ENCODE peak calls at places on chromosomes 12 and 14, in six cellular contexts. R is GM23248, Y is MM.1S, I is GM23338, P is SK-N-SH, T is PC-3. L is an unnamed sample.

GRCh38 chr12:42679402-42679801 is 89.9 kb upstream of the PRICKLE1 start:
- DNase-seq in R (peak; percentile 59), Y (peak; percentile 63), I (no peak), P (no peak), T (peak; percentile 27), L (no peak)

GRCh38 chr12:122190842-122191668 is 8.1 kb downstream of the LRRC43 start:
- DNase-seq in R (peak; percentile 68), Y (peak; percentile 46), I (peak; percentile 88), P (peak; percentile 87), T (peak; percentile 90), L (peak; percentile 72)

GRCh38 chr12:29439506-29439905 is 58.0 kb downstream of the OVCH1 start:
- DNase-seq in R (no peak), Y (no peak), I (no peak), P (no peak), T (no peak), L (no peak)

GRCh38 chr12:57726884-57727757 is 11.4 kb downstream of the AGAP2 start:
- DNase-seq in R (peak; percentile 69), Y (no peak), I (peak; percentile 55), P (no peak), T (no peak), L (no peak)

GRCh38 chr14:100187247-100187833 is 27.9 kb upstream of the DEGS2 start:
- DNase-seq in R (no peak), Y (no peak), I (no peak), P (no peak), T (no peak), L (no peak)

GRCh38 chr12:67067453-67068203 is 201.5 kb upstream of the CAND1 start:
- DNase-seq in R (no peak), Y (no peak), I (peak; percentile 15), P (peak; percentile 1), T (peak; percentile 58), L (no peak)

GRCh38 chr12:78698747-78699146 is 165.8 kb upstream of the SYT1 start:
- DNase-seq in R (peak; percentile 50), Y (no peak), I (no peak), P (no peak), T (peak; percentile 93), L (no peak)

GRCh38 chr14:105880616-105881015 is 354.2 kb downstream of the TMEM121 start:
- DNase-seq in R (no peak), Y (no peak), I (no peak), P (no peak), T (no peak), L (no peak)

GRCh38 chr14:22400590-22401259 is 188.3 kb downstream of the DAD1 start:
- DNase-seq in R (peak; percentile 22), Y (no peak), I (no peak), P (no peak), T (no peak), L (no peak)

GRCh38 chr14:90091393-90091792 is 29.6 kb downstream of the KCNK13 start:
- DNase-seq in R (peak; percentile 3), Y (no peak), I (no peak), P (peak; percentile 50), T (peak; percentile 93), L (no peak)

GRCh38 chr12:55624056-55624455 is 12.6 kb upstream of the OR10P1 start:
- DNase-seq in R (no peak), Y (no peak), I (no peak), P (no peak), T (peak; percentile 16), L (no peak)

GRCh38 chr12:102883204-102883799 is 33.7 kb downstream of the PAH start:
- DNase-seq in R (peak; percentile 72), Y (peak; percentile 31), I (peak; percentile 75), P (peak; percentile 70), T (peak; percentile 72), L (peak; percentile 10)

GRCh38 chr12:115963030-115963480 is 314.4 kb downstream of the MED13L start:
- DNase-seq in R (peak; percentile 70), Y (no peak), I (no peak), P (no peak), T (peak; percentile 40), L (no peak)

GRCh38 chr12:110349521-110350151 is 53.9 kb downstream of the ANAPC7 start:
- DNase-seq in R (no peak), Y (no peak), I (no peak), P (no peak), T (no peak), L (no peak)

GRCh38 chr14:95496111-95496681 is 20.3 kb downstream of the SYNE3 start:
- DNase-seq in R (peak; percentile 42), Y (no peak), I (no peak), P (no peak), T (no peak), L (no peak)

GRCh38 chr14:23055621-23056256 is 1.6 kb downstream of the CDH24 start:
- DNase-seq in R (peak; percentile 53), Y (no peak), I (no peak), P (peak; percentile 96), T (no peak), L (no peak)

GRCh38 chr12:132632521-132633228 is 14.1 kb downstream of the P2RX2 start:
- DNase-seq in R (no peak), Y (no peak), I (no peak), P (no peak), T (no peak), L (no peak)

GRCh38 chr14:33019346-33019745 is 80.7 kb downstream of the NPAS3 start:
- DNase-seq in R (no peak), Y (no peak), I (no peak), P (no peak), T (no peak), L (no peak)

GRCh38 chr14:66395300-66395699 is 90.9 kb upstream of the CCDC196 start:
- DNase-seq in R (no peak), Y (peak; percentile 65), I (peak; percentile 31), P (no peak), T (peak; percentile 16), L (no peak)

GRCh38 chr12:90441431-90441830 is 513.5 kb downstream of the CCER1 start:
- DNase-seq in R (no peak), Y (no peak), I (no peak), P (no peak), T (no peak), L (no peak)

GRCh38 chr14:79442776-79443175 is 768.5 kb downstream of the DIO2 start:
- DNase-seq in R (no peak), Y (no peak), I (no peak), P (no peak), T (no peak), L (no peak)

GRCh38 chr12:43824207-43824775 is 11.6 kb upstream of the TMEM117 start:
- DNase-seq in R (no peak), Y (no peak), I (peak; percentile 28), P (no peak), T (no peak), L (no peak)

GRCh38 chr14:92728781-92729364 is 19.6 kb downstream of the LGMN start:
- DNase-seq in R (no peak), Y (no peak), I (no peak), P (no peak), T (peak; percentile 92), L (no peak)

DNA sequence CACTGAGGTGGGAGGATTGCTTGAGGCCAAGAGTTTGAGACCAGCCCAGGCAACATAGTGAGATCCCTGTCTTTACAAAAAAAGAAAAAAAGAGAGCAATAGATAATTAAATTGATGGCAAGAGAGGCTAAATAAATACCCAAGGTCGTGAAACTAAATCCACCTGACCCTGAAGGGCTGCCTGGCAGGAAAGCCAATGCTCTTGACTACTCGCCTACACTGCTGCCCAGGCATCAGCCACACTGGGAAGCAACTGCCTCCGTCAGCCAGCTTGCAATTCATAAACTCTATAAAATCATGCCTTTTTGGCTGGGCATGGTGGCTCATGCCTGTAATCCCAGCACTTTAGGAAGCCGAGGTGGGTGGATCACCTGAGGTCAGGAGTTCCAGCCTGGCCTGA is 31.7 kb upstream of the RASSF3 start:
- DNase-seq in R (no peak), Y (no peak), I (no peak), P (no peak), T (no peak), L (no peak)
- H3K9me2 ChIP-seq in R (no peaks in the 10 kb centered on the region), Y (no peaks in the 10 kb centered on the region), I (no peaks in the 10 kb centered on the region), P (no peaks in the 10 kb centered on the region), T (no peaks in the 10 kb centered on the region), L (no peaks in the 10 kb centered on the region)

DNA sequence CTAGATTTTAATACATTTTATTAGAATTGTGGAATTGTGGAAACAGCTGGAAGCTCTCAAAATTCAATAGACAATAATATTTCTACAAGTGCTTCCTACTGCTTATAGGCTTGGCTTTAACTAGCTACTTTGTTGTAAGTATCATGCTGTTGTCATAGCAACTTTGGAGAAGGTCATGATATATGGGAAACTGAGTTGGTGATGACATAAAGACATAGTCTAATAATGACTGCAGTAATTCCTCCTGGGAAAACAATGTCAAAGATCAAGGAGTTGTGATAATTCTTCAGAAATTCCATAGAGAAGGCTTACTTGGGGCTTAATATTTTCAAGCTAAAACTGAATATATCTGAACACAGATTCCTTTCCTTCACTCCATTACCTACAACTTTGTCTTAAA is 266.5 kb downstream of the KIF21A start:
- DNase-seq in R (no peak), Y (no peak), I (no peak), P (no peak), T (no peak), L (no peak)
- H3K9me2 ChIP-seq in R (no peaks in the 10 kb centered on the region), Y (no peaks in the 10 kb centered on the region), I (no peaks in the 10 kb centered on the region), P (no peaks in the 10 kb centered on the region), T (no peaks in the 10 kb centered on the region), L (no peaks in the 10 kb centered on the region)

GRCh38 chr14:71062581-71063303 is 155.5 kb downstream of the PCNX1 start:
- DNase-seq in R (peak; percentile 49), Y (no peak), I (no peak), P (no peak), T (peak; percentile 51), L (no peak)
- H3K9me2 ChIP-seq in R (no peaks in the 10 kb centered on the region), Y (no peaks in the 10 kb centered on the region), I (no peaks in the 10 kb centered on the region), P (no peaks in the 10 kb centered on the region), T (no peaks in the 10 kb centered on the region), L (no peaks in the 10 kb centered on the region)

GRCh38 chr12:48954061-48954460 is 3.2 kb downstream of the ARF3 start:
- DNase-seq in R (no peak), Y (no peak), I (no peak), P (no peak), T (no peak), L (no peak)
- H3K9me2 ChIP-seq in R (no peaks in the 10 kb centered on the region), Y (no peaks in the 10 kb centered on the region), I (no peaks in the 10 kb centered on the region), P (no peaks in the 10 kb centered on the region), T (no peaks in the 10 kb centered on the region), L (no peaks in the 10 kb centered on the region)